ENCODE peak calls at places on chromosomes 12 and 14, in six cellular contexts. L is neural progenitor cell, X is ascending aorta, W is body of pancreas, A is dorsolateral prefrontal cortex, V is fibroblast of mammary gland. T is an unnamed sample.

GRCh38 chr14:33254876-33255275 is 316.2 kb downstream of the NPAS3 start:
- DNase-seq in L (no peak), X (no peak), W (no peak), A (no peak), V (no peak), T (no peak)

GRCh38 chr14:75705014-75705413 is 44.0 kb downstream of the TTLL5 start:
- DNase-seq in L (no peak), X (no peak), W (no peak), A (no peak), V (peak; percentile 31), T (no peak)

GRCh38 chr12:43832506-43833168 is 3.2 kb upstream of the TMEM117 start:
- DNase-seq in L (no peak), X (no peak), W (no peak), A (no peak), V (no peak), T (no peak)

GRCh38 chr12:93087836-93088610 is 158.9 kb upstream of the EEA1 start:
- DNase-seq in L (no peak), X (no peak), W (no peak), A (no peak), V (no peak), T (no peak)

GRCh38 chr12:85057370-85057963 is 21.3 kb downstream of the LRRIQ1 start:
- DNase-seq in L (peak; percentile 69), X (no peak), W (peak; percentile 42), A (no peak), V (peak; percentile 56), T (peak; percentile 57)

GRCh38 chr12:131333136-131333535 is 377.8 kb upstream of the SFSWAP start:
- DNase-seq in L (no peak), X (peak; percentile 24), W (no peak), A (no peak), V (no peak), T (no peak)

GRCh38 chr14:47959753-47960152 is 284.3 kb upstream of the MDGA2 start:
- DNase-seq in L (no peak), X (no peak), W (no peak), A (no peak), V (no peak), T (no peak)

GRCh38 chr14:77186911-77187648 is 5.5 kb downstream of the TMEM63C start:
- DNase-seq in L (peak; percentile 64), X (no peak), W (peak; percentile 51), A (no peak), V (peak; percentile 24), T (no peak)

GRCh38 chr14:102492523-102492910 is 17.1 kb downstream of the ANKRD9 start:
- DNase-seq in L (no peak), X (no peak), W (no peak), A (no peak), V (no peak), T (no peak)

GRCh38 chr12:18849080-18849479 is 111.2 kb downstream of the CAPZA3 start:
- DNase-seq in L (no peak), X (no peak), W (no peak), A (no peak), V (peak; percentile 56), T (no peak)

GRCh38 chr12:109727039-109727723 is 13.6 kb downstream of the FAM222A start:
- DNase-seq in L (peak; percentile 77), X (no peak), W (peak; percentile 66), A (peak; percentile 93), V (no peak), T (peak; percentile 32)

DNA sequence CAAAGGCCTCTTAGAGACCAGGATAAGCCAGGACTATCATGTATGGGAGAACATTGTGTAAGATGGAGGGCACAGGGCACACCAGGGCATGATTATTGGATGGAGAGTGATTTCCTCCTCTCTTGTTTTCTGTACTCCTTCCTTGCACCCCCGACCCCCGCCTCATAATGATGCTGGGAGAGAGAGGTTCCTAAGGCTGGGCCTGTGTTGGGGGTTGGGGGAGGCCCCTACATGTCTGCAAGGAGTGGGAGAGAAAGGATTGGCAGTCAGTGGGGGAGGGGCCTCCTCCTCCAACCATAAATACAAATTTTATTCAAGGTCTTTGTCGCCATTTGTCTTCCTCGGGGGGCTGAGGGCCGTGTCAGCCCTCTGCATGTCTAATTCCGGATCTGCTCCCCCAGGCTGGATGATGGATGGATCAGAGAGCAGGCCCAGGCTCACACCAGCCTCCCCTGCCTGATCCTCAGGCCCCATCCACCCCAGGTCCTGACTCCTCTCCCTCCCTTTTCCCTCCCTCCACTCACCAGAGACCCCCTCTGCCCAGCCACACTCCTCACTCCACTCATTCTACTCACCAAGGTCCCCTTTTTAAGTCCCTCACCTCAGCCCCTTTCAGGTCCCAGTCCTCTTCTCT is 2.0 kb upstream of the C1QL4 start:
- DNase-seq in L (no peak), X (no peak), W (no peak), A (no peak), V (no peak), T (no peak)
- H3K4me3 ChIP-seq in L (no peak overlapping the region), X (no peak overlapping the region), W (no peak overlapping the region), A (no peak overlapping the region), V (no peak overlapping the region), T (no peak overlapping the region)

DNA sequence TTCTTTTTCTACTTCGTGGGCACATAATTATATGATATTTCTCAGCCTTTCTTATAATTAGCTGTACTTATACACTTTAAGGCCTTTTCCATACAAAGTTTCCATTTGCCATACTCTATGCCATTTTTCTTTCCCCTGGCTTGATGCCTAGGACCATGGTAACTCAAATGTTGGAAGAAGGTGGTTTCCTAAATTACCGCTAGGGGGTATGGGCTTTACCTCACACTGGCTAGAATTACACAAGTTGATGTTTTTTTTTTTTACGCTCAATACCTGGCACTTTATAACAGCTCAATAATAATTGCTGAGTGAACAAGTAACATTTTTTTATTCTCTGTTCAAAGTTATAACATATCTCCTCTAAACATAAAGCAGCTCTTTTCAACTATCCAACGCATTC is 306.8 kb upstream of the LRFN5 start:
- DNase-seq in L (peak; percentile 8), X (no peak), W (no peak), A (no peak), V (no peak), T (no peak)
- TF ChIP-seq CTCF in L (peak; percentile 55), X (no peak), W (no peak), A (no peak), V (no peak), T (peak; percentile 10)

DNA sequence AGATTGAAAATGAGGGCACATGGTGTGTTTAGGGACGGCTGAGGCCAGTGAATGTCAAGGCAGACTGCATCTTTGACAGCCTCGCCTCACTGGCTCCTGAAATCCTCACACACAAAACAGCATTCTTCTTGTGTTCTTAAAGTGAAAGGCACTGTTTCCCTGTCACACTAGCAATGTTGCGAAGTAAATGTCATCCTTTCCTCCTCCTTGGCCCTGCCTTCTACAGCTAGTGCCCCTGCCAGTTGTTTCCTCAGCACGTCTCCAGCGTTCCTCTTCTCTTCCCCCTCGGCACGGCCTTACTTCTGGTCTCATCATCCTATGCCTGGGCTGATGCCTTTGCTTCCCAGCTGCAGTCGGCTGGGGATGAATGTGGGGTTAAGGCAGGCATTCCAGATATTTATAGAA is 129.4 kb upstream of the DNM1L start:
- DNase-seq in L (peak; percentile 32), X (no peak), W (no peak), A (no peak), V (no peak), T (no peak)
- H3K4me3 ChIP-seq in L (no peak overlapping the region), X (peak overlapping the region; percentile 6), W (no peak overlapping the region), A (peak overlapping the region; percentile 10), V (no peak overlapping the region), T (no peak overlapping the region)

DNA sequence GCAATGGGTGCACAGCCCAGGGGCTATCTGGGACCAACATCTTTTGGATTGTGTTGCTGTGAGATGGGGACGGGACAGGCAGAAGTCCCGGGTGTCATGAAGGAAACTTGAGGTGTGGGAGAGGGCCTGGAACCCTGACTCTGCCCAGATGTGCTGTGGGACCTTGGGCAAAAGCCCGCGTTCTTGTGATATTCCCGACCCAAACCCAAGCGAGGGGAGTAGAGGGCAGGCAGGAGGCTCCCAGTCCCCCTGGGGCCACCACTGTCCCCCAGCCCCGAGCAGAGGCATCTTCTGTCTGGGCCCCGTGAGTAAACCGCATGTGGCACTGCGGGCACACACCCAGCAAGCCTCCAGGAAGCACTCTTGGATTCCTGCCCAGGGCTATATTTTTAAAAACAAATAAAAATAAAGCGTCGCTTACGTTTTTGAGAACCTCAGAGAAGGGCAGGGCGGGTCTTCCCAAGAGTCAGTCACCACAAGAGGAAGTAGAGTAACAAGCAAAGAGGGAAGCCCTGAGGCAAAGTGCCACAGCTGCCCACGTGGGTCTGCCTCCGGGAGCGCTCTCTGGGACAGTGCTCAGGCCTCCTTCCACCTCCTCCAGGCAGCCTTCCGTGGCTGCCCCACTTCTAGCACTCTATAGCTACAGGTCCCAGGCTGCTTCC is 39.5 kb downstream of the BEGAIN start:
- DNase-seq in L (no peak), X (peak; percentile 76), W (peak; percentile 91), A (no peak), V (no peak), T (no peak)
- TF ChIP-seq CTCF in L (no peak), X (no peak), W (no peak), A (no peak), V (no peak), T (no peak)

GRCh38 chr12:116718578-116719454 is 19.1 kb downstream of the SPRING1 start:
- DNase-seq in L (no peak), X (peak; percentile 11), W (no peak), A (no peak), V (peak; percentile 37), T (no peak)
- H3K4me3 ChIP-seq in L (no peak overlapping the region), X (no peak overlapping the region), W (no peak overlapping the region), A (peak overlapping the region; percentile 14), V (no peak overlapping the region), T (no peak overlapping the region)